ENCODE peak calls at places on chromosomes 7 and 10, in seven cellular contexts. L is psoas muscle; K is HT1080; H is aorta; P is activated T-cell treated with anti-CD3 and anti-CD28 coated beads, Interleukin-2, amount 50 U/mL, for 72 hours; N is kidney tubule cell; Q is HEK293T. X is an unnamed sample.
A peak's percentile ranks its signal among the peaks of the same experiment; 100 is the strongest.

GRCh38 chr10:26573674-26574073 is 123.8 kb upstream of the PDSS1 start:
- DNase-seq in L (no peak), K (no peak), H (no peak), P (no peak), N (no peak), Q (no peak), X (no peak)

GRCh38 chr7:77867208-77867915 is 68.8 kb downstream of the PHTF2 start:
- DNase-seq in L (no peak), K (no peak), H (no peak), P (no peak), N (peak; percentile 57), Q (no peak), X (no peak)

GRCh38 chr7:84237533-84238173 is 43.1 kb upstream of the SEMA3A start:
- DNase-seq in L (no peak), K (peak; percentile 94), H (no peak), P (no peak), N (peak; percentile 87), Q (no peak), X (no peak)

GRCh38 chr7:15848362-15848761 is 161.9 kb upstream of the MEOX2 start:
- DNase-seq in L (no peak), K (no peak), H (no peak), P (no peak), N (no peak), Q (no peak), X (no peak)

GRCh38 chr7:23106491-23106800 is 861 bp downstream of the KLHL7 start:
- DNase-seq in L (no peak), K (no peak), H (no peak), P (no peak), N (no peak), Q (no peak), X (no peak)

GRCh38 chr7:155257482-155258232 is 40.0 kb upstream of the INSIG1 start:
- DNase-seq in L (peak; percentile 83), K (no peak), H (peak; percentile 92), P (no peak), N (peak; percentile 19), Q (no peak), X (no peak)

GRCh38 chr10:1074748-1075358 is 18.7 kb downstream of the WDR37 start:
- DNase-seq in L (no peak), K (peak; percentile 7), H (no peak), P (no peak), N (no peak), Q (no peak), X (no peak)

GRCh38 chr7:7772385-7772784 is 54.0 kb upstream of the RPA3 start:
- DNase-seq in L (no peak), K (no peak), H (no peak), P (peak; percentile 40), N (peak; percentile 41), Q (no peak), X (no peak)

GRCh38 chr10:122543676-122544075 is 16.9 kb upstream of the DMBT1 start:
- DNase-seq in L (no peak), K (no peak), H (no peak), P (no peak), N (no peak), Q (no peak), X (no peak)

GRCh38 chr7:11153694-11154093 is 180.0 kb downstream of the PHF14 start:
- DNase-seq in L (no peak), K (no peak), H (no peak), P (no peak), N (no peak), Q (no peak), X (no peak)

GRCh38 chr10:36720931-36721330 is 404.5 kb upstream of the ANKRD30A start:
- DNase-seq in L (no peak), K (no peak), H (no peak), P (no peak), N (no peak), Q (no peak), X (no peak)

GRCh38 chr10:50621981-50622496 is 1.7 kb downstream of the SGMS1 start:
- DNase-seq in L (peak; percentile 99), K (peak; percentile 94), H (peak; percentile 99), P (peak; percentile 54), N (peak; percentile 94), Q (peak; percentile 41), X (peak; percentile 94)

GRCh38 chr10:103695584-103696005 is 159.8 kb downstream of the SH3PXD2A start:
- DNase-seq in L (no peak), K (no peak), H (no peak), P (no peak), N (no peak), Q (no peak), X (no peak)

GRCh38 chr10:14553434-14553833 is 221.3 kb downstream of the FAM107B start:
- DNase-seq in L (no peak), K (peak; percentile 65), H (no peak), P (no peak), N (peak; percentile 83), Q (no peak), X (no peak)

GRCh38 chr7:26843696-26844095 is 20.7 kb downstream of the SKAP2 start:
- DNase-seq in L (no peak), K (peak; percentile 9), H (no peak), P (no peak), N (peak; percentile 30), Q (peak; percentile 17), X (no peak)

GRCh38 chr10:125006188-125006680 is 64.3 kb downstream of the ZRANB1 start:
- DNase-seq in L (no peak), K (no peak), H (no peak), P (no peak), N (no peak), Q (no peak), X (no peak)

GRCh38 chr10:37885850-37886249 is 28.4 kb upstream of the ZNF248 start:
- DNase-seq in L (no peak), K (no peak), H (no peak), P (no peak), N (no peak), Q (no peak), X (no peak)

GRCh38 chr10:120392245-120392644 is 64.8 kb upstream of the PLPP4 start:
- DNase-seq in L (no peak), K (peak; percentile 32), H (no peak), P (no peak), N (peak; percentile 47), Q (no peak), X (no peak)

GRCh38 chr7:34558026-34558425 is 100.0 kb upstream of the NPSR1 start:
- DNase-seq in L (no peak), K (no peak), H (no peak), P (no peak), N (no peak), Q (no peak), X (no peak)

X was measured in RWPE2.